ENCODE peak calls at places on chromosome X, in ten cellular contexts. H is tibial artery, B is OCI-LY7, K is GM13976, E is astrocyte, D is nephron progenitor cell, L is GM06990, A is body of pancreas, W is astrocyte of the spinal cord, T is uterus. P is an unnamed sample.

GRCh38 chrX:54817220-54817820 is 9.8 kb downstream of the MAGED2 start:
- DNase-seq in H (no peak), B (no peak), K (no peak), E (no peak), D (no peak), L (no peak), A (no peak), W (no peak), T (no peak), P (no peak)

GRCh38 chrX:134191276-134191675 is 45.7 kb upstream of the CCDC160 start:
- DNase-seq in H (no peak), B (no peak), K (no peak), E (no peak), D (no peak), L (no peak), A (no peak), W (no peak), T (no peak), P (no peak)

GRCh38 chrX:86039625-86040568 is 7.5 kb downstream of the CHM start:
- DNase-seq in H (no peak), B (no peak), K (no peak), E (no peak), D (no peak), L (no peak), A (no peak), W (no peak), T (no peak), P (no peak)

GRCh38 chrX:131366387-131366786 is 77.3 kb upstream of the IGSF1 start:
- DNase-seq in H (no peak), B (no peak), K (no peak), E (no peak), D (no peak), L (no peak), A (no peak), W (no peak), T (no peak), P (no peak)

GRCh38 chrX:122625821-122626220 is 558.3 kb upstream of the GRIA3 start:
- DNase-seq in H (no peak), B (no peak), K (no peak), E (peak), D (no peak), L (no peak), A (no peak), W (peak), T (no peak), P (no peak)

GRCh38 chrX:22577181-22577580 is 304.5 kb downstream of the CBLL2 start:
- DNase-seq in H (no peak), B (no peak), K (no peak), E (peak), D (no peak), L (no peak), A (no peak), W (peak), T (no peak), P (no peak)

GRCh38 chrX:118973389-118974087 is 880 bp upstream of the LONRF3 start:
- DNase-seq in H (peak), B (no peak), K (no peak), E (no peak), D (peak), L (no peak), A (peak), W (no peak), T (peak), P (no peak)

GRCh38 chrX:9396930-9397329 is 67.9 kb upstream of the TBL1X start:
- DNase-seq in H (no peak), B (no peak), K (no peak), E (peak), D (no peak), L (no peak), A (no peak), W (peak), T (peak), P (no peak)

GRCh38 chrX:30637874-30638793 is 15.1 kb upstream of the GK start:
- DNase-seq in H (no peak), B (no peak), K (no peak), E (no peak), D (no peak), L (no peak), A (no peak), W (no peak), T (no peak), P (no peak)

DNA sequence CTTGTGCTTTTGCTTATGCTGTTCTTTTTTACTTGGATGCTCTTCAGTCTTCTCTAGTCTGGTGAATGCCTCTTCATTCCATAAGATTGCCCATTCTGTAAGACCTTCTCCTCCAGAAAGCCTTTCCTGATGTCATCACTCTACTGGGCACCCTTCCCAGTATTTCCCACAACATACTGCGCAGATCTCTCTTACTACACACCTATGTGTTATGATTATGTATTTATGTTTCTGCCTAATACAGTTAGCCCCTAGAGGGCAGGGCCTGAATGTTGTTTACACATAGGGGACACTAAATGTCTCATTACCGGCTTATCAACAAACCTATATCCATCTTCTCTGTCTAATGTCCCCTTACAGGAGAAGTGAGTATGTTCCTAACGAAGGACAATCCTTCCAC is 21.1 kb downstream of the AIFM1 start:
- DNase-seq in H (no peak), B (no peak), K (no peak), E (peak), D (no peak), L (no peak), A (no peak), W (no peak), T (no peak), P (no peak)
- TF ChIP-seq CTCF in H (no peak), B (peak), K (no peak), E (no peak), D (no peak), L (no peak), A (no peak), W (no peak), T (no peak), P (no peak)

GRCh38 chrX:83759872-83760271 is 101.1 kb upstream of the CYLC1 start:
- DNase-seq in H (no peak), B (peak), K (peak), E (no peak), D (no peak), L (no peak), A (no peak), W (no peak), T (no peak), P (no peak)
- TF ChIP-seq CTCF in H (peak), B (peak), K (peak), E (no peak), D (peak), L (peak), A (peak), W (peak), T (no peak), P (peak)

GRCh38 chrX:261858-262390 is 19.3 kb upstream of the PLCXD1 start:
- DNase-seq in H (no peak), B (no peak), K (no peak), E (no peak), D (no peak), L (no peak), A (no peak), W (no peak), T (no peak), P (no peak)

GRCh38 chrX:262391-262909 is 18.7 kb upstream of the PLCXD1 start:
- DNase-seq in H (peak), B (no peak), K (no peak), E (no peak), D (no peak), L (no peak), A (no peak), W (no peak), T (no peak), P (no peak)

GRCh38 chrX:259692-260355 is 21.4 kb upstream of the PLCXD1 start:
- DNase-seq in H (no peak), B (no peak), K (no peak), E (no peak), D (no peak), L (no peak), A (no peak), W (no peak), T (no peak), P (peak)

GRCh38 chrX:258291-259040 is 22.7 kb upstream of the PLCXD1 start:
- DNase-seq in H (no peak), B (no peak), K (no peak), E (no peak), D (no peak), L (no peak), A (no peak), W (no peak), T (no peak), P (no peak)

GRCh38 chrX:261167-261857 is 19.9 kb upstream of the PLCXD1 start:
- DNase-seq in H (no peak), B (no peak), K (no peak), E (peak), D (peak), L (no peak), A (no peak), W (no peak), T (no peak), P (no peak)
- TF ChIP-seq CTCF in H (no peak), B (no peak), K (no peak), E (no peak), D (no peak), L (no peak), A (no peak), W (no peak), T (no peak), P (no peak)

DNA sequence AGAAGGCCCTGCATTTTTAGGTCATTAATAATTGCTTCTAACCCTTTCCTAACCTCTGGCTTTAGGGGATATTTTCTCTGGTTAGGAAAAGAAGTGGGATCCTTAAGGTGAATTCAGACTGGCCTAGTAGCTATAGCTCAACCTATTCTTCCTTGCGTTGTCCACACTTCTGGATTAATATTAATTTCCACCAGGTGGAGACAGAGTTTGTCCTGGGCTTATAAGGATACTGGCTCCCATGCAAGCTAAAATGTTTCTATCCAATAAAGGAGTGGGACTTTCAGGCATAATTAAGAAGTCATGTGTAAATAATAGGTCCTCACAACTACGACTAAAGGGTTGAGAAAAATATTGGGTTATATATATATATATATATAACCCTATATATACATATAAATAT is 860.0 kb upstream of the POU3F4 start:
- DNase-seq in H (no peak), B (no peak), K (no peak), E (no peak), D (no peak), L (no peak), A (no peak), W (peak), T (no peak), P (no peak)
- TF ChIP-seq CTCF in H (peak), B (no peak), K (no peak), E (no peak), D (no peak), L (no peak), A (peak), W (no peak), T (no peak), P (no peak)

DNA sequence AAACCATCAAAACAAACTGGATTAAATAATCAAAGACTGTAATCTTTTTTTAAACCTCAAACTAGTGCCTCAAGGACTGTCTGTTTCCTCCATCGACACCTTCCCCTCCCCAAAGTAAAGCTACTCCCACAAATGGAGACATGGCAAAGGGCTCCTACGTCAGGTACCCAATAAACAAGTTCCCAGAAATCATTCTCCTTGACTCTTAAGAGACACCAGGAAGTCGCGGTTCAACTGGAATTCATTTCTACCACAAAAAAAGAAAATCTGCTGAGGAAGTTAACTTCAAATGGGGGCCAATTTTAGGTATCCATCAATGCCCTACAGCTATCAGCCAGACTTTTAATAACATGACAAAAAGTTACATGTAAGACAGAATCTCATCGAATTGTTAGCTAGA is 2.5 kb downstream of the RPS4X start:
- DNase-seq in H (no peak), B (no peak), K (no peak), E (peak), D (no peak), L (no peak), A (no peak), W (no peak), T (no peak), P (no peak)
- TF ChIP-seq CTCF in H (no peak), B (no peak), K (no peak), E (no peak), D (no peak), L (no peak), A (no peak), W (no peak), T (no peak), P (no peak)

DNA sequence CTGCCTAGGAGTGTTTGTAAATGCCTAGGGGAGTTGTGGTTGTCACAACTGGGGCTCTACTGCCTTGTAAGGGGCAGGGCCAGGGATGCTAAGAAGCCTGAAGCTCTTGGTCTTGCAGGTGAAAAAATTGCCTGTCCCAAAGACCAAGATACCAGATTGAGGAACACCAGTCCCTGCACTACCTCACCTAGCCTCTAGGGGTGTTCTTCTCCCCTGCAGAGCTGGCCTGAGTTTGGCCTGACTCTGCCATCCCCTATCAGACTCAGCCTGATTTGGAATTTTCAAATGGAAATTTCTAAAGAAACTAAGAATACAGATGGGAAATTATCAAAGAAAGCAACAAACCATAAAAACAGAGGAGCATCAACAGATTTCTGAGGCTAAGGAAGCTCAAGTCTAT is 90.4 kb downstream of the ZC4H2 start:
- DNase-seq in H (no peak), B (peak), K (no peak), E (no peak), D (peak), L (no peak), A (no peak), W (no peak), T (no peak), P (peak)
- TF ChIP-seq CTCF in H (no peak), B (peak), K (peak), E (no peak), D (peak), L (peak), A (peak), W (peak), T (no peak), P (no peak)

P was measured in activated CD8-positive, alpha-beta T cell treated with anti-CD3 and anti-CD28 coated beads for 36 hours.